ENCODE peak calls at places on chromosome 16, in five cellular contexts. R is colonic mucosa, C is activated B cell treated with CpG ODN at 0.5 μM for 24 hours, I is Caco-2, Q is MCF 10A. G is an unnamed sample.

GRCh38 chr16:85211247-85211910 is 99.1 kb upstream of the CIBAR2 start:
- DNase-seq in R (no peak), C (no peak), I (no peak), Q (peak), G (no peak)

GRCh38 chr16:3992297-3993051 is 112.0 kb upstream of the CREBBP start:
- DNase-seq in R (no peak), C (no peak), I (no peak), Q (no peak), G (no peak)

GRCh38 chr16:49456763-49457162 is 83.2 kb downstream of the C16orf78 start:
- DNase-seq in R (no peak), C (no peak), I (no peak), Q (no peak), G (peak)

GRCh38 chr16:29738514-29738913 is 7.3 kb downstream of the C16orf54 start:
- DNase-seq in R (peak), C (no peak), I (no peak), Q (no peak), G (no peak)

GRCh38 chr16:86891121-86891520 is 312.8 kb downstream of the FOXL1 start:
- DNase-seq in R (no peak), C (no peak), I (no peak), Q (no peak), G (no peak)

GRCh38 chr16:54507091-54507490 is 220.5 kb upstream of the IRX3 start:
- DNase-seq in R (no peak), C (no peak), I (no peak), Q (no peak), G (no peak)

GRCh38 chr16:31082368-31083045 is 6.2 kb downstream of the PRSS53 start:
- DNase-seq in R (no peak), C (no peak), I (no peak), Q (no peak), G (no peak)

GRCh38 chr16:30700491-30700890 is 1.5 kb downstream of the SRCAP start:
- DNase-seq in R (no peak), C (no peak), I (no peak), Q (no peak), G (no peak)

GRCh38 chr16:30076276-30076791 is 540 bp downstream of the PPP4C start:
- DNase-seq in R (no peak), C (no peak), I (no peak), Q (peak), G (no peak)

GRCh38 chr16:72769876-72770275 is 278.1 kb downstream of the ZFHX3 start:
- DNase-seq in R (no peak), C (no peak), I (no peak), Q (no peak), G (no peak)

GRCh38 chr16:25065899-25066298 is 45.6 kb upstream of the LCMT1 start:
- DNase-seq in R (no peak), C (no peak), I (peak), Q (no peak), G (no peak)

GRCh38 chr16:86261379-86261778 is 248.9 kb upstream of the FOXF1 start:
- DNase-seq in R (no peak), C (no peak), I (peak), Q (peak), G (no peak)

GRCh38 chr16:8963010-8963824 is 489 bp downstream of the USP7 start:
- DNase-seq in R (no peak), C (no peak), I (peak), Q (no peak), G (no peak)

GRCh38 chr16:27703545-27703944 is 153.6 kb downstream of the KATNIP start:
- DNase-seq in R (no peak), C (no peak), I (no peak), Q (no peak), G (no peak)

GRCh38 chr16:74143171-74143570 is 153.4 kb upstream of the PSMD7 start:
- DNase-seq in R (no peak), C (no peak), I (no peak), Q (no peak), G (no peak)

GRCh38 chr16:80462902-80463301 is 77.9 kb upstream of the DYNLRB2 start:
- DNase-seq in R (no peak), C (no peak), I (peak), Q (no peak), G (no peak)

GRCh38 chr16:83715217-83715920 is 92.4 kb upstream of the HSBP1 start:
- DNase-seq in R (no peak), C (no peak), I (no peak), Q (no peak), G (no peak)

GRCh38 chr16:5776876-5777275 is 679.3 kb upstream of the EEF2KMT start:
- DNase-seq in R (no peak), C (no peak), I (no peak), Q (no peak), G (no peak)

GRCh38 chr16:52597772-52598483 is 51.0 kb upstream of the TOX3 start:
- DNase-seq in R (no peak), C (no peak), I (peak), Q (no peak), G (no peak)

GRCh38 chr16:70642633-70643032 is 3.7 kb upstream of the IL34 start:
- DNase-seq in R (no peak), C (no peak), I (no peak), Q (no peak), G (no peak)

GRCh38 chr16:49345829-49346228 is 27.8 kb upstream of the C16orf78 start:
- DNase-seq in R (no peak), C (no peak), I (peak), Q (peak), G (no peak)

DNA sequence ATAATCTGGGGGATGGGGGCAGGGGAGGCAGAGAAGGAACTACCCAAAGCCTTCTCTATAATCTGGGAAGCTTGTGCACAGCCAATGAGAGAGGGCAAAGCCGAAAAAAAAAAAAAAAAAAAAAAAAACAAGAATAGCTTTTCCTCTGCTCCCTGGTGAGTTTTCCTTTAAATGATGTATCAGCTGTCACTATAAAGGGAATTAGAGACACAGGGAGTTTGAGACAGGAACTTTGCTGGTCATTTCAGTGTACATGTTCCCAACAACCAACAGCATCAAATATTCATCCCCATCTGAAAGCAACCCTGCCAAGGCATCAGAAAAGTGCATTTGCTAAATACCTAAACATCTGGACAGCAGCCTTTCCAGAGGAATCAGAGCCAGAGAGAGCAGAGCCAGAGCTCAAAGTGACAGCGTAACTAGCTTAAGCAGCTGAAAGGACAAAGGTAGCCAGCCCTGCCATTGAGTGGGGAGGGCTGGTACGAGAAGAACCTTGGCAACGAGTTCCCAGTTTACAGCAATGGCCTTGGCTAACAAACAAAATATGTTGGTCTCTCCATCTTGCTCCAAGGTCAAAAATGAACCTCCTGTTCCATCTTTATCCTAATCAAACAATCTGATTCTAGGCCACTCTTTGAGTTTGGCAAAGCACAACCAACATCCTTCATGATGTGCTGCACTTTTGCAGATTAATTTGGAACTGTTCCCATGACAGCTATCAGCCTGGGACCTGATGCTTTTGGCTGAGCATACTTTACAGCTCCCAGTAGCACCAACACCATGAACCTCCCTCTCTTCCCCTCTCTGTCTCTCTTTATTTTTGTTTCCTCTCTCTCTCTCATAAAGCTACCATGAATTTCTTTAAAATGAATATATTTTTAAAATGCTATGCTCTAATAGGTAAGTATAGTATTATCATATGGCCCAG is 143.7 kb upstream of the GNAO1 start:
- DNase-seq in R (no peak), C (no peak), I (no peak), Q (no peak), G (no peak)
- TF ChIP-seq CTCF in R (no peak), C (no peak), I (no peak), Q (no peak), G (no peak)

GRCh38 chr16:81601008-81601428 is 156.4 kb downstream of the CMIP start:
- DNase-seq in R (no peak), C (no peak), I (no peak), Q (peak), G (no peak)
- TF ChIP-seq CTCF in R (no peak), C (no peak), I (no peak), Q (no peak), G (no peak)

GRCh38 chr16:67796099-67796718 is 10.2 kb downstream of the RANBP10 start:
- DNase-seq in R (no peak), C (no peak), I (no peak), Q (no peak), G (no peak)
- TF ChIP-seq CTCF in R (no peak), C (no peak), I (no peak), Q (no peak), G (no peak)

GRCh38 chr16:17556276-17557052 is 85.7 kb upstream of the XYLT1 start:
- DNase-seq in R (no peak), C (no peak), I (peak), Q (peak), G (no peak)
- TF ChIP-seq CTCF in R (peak), C (no peak), I (peak), Q (no peak), G (peak)

GRCh38 chr16:58116046-58116445 is 13.1 kb downstream of the CFAP20 start:
- DNase-seq in R (no peak), C (no peak), I (no peak), Q (no peak), G (no peak)
- TF ChIP-seq CTCF in R (no peak), C (no peak), I (no peak), Q (no peak), G (no peak)

DNA sequence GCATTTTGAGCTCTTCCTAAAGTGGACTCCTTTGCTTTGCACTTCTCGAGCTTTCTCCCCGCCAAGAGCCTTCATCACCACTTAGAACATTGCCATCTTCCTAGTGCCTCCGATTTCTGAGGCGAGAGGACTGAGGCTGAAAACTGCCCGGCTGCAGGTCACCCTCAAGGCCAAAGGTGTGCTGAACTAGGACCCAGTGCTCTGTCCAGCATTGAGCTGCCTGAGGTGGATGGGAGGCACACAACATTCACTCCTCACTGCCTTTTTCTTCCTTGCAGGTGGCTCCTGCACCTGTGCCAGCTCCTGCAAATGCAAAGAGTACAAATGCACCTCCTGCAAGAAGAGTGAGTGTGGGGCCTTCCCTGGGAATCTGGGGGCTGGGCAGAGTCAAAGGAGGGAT is 5.4 kb downstream of the MT1A start:
- DNase-seq in R (no peak), C (no peak), I (no peak), Q (no peak), G (no peak)
- TF ChIP-seq CTCF in R (no peak), C (no peak), I (no peak), Q (no peak), G (no peak)

GRCh38 chr16:11211061-11211976 is 44.7 kb downstream of the SOCS1 start:
- DNase-seq in R (no peak), C (no peak), I (no peak), Q (no peak), G (no peak)
- TF ChIP-seq CTCF in R (no peak), C (no peak), I (no peak), Q (no peak), G (no peak)

GRCh38 chr16:50610331-50611262 is 62.4 kb downstream of the NKD1 start:
- DNase-seq in R (no peak), C (no peak), I (no peak), Q (no peak), G (no peak)
- TF ChIP-seq CTCF in R (no peak), C (no peak), I (peak), Q (no peak), G (no peak)

DNA sequence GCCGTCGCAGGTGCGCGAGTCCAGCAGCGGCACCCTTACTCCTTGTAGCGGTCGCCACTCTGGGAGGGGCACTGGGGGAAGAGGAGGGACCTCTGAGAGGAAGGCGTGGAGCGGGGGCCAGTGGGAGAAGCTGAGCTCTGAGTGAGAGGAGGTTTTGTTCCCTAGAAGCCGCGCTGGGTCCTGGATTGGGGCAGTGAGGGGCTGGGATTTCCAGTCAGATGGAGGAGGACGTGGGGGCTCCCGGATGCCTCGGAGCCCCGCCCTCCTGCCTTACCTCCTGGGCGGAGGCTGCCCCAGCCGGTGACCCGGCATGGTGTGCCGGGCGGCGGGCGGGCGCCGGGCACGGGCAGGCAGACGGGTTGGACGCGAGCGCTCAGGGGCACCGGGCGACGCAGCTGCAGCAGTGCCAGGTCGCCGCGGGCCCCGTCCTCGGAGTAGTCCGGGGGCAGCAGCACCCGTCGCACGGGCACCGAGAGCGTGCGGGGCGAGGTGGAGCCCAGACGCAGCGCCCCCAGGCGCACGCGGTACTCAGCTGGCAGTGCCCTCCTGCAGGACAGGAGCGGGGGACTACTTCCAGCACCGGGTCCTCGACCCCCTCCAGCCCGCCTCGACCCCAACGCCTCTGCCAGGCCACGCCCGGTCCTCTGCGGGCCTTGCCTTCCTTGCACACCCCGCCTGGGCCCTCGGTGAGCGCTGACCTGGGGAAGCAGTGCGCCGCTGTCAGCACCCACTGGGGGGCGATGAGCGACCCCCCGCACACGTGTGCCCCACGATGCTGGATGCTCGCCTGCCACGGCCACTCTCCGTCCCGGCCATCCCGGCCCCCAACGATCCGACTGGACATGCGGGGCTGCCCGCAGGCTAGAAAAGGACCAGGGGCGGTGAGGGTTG is 2.0 kb downstream of the PRSS33 start:
- DNase-seq in R (no peak), C (peak), I (no peak), Q (no peak), G (no peak)
- TF ChIP-seq CTCF in R (no peak), C (no peak), I (no peak), Q (no peak), G (no peak)

DNA sequence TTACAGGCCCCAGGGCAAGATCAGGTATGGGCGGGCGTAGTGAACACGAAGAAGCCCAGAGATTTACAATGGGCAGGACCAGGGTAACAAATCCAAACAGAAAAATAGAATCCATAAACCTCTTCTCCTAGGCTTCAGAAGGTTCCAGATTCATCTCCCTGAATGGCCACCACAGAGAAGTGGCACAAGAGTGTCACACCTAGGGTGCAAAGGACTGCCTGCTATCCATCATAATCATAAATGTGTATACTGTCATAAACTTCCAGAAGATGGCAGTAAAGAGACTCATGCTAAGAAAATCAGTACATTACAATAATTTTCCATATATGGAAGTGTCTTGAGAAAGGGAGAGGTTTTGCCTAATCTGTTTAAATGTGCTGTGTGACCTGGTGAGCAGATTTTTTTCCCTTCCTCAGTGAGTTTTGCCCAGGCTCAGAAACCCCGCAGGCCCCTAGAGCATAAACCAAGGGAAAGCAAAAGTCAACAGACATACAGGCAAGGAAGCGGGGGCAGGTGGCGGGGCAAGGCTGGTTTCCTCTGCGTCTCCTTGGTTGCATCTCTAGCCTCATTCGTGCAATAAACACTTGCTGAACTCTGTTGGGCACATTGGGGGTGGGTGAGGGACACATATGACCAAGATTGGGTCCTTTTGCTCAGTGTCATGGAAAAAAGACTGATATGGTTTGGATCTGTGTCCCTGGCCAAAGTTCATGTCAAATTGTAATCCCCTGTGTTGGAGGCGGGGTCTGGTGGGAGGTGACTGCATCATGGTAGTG is 92.0 kb upstream of the CDH5 start:
- DNase-seq in R (no peak), C (no peak), I (no peak), Q (peak), G (no peak)
- TF ChIP-seq CTCF in R (peak), C (no peak), I (peak), Q (peak), G (no peak)